ENCODE peak calls at places on chromosome 11, in eight cellular contexts. C is Peyer's patch, B is A549, Q is NB4, P is stomach, F is adrenal gland, H is uterus, O is IMR-90. G is an unnamed sample.

GRCh38 chr11:101584651-101585050 is 844 bp upstream of the TRPC6 start:
- DNase-seq in C (no peak), B (no peak), Q (no peak), P (no peak), F (no peak), H (no peak), O (no peak), G (no peak)

GRCh38 chr11:57306941-57307598 is 17.7 kb downstream of the TNKS1BP1 start:
- DNase-seq in C (no peak), B (no peak), Q (no peak), P (no peak), F (no peak), H (no peak), O (no peak), G (no peak)

GRCh38 chr11:30984442-30984816 is 385.1 kb downstream of the DCDC1 start:
- DNase-seq in C (no peak), B (peak), Q (no peak), P (no peak), F (peak), H (no peak), O (peak), G (no peak)

GRCh38 chr11:30876656-30877371 is 290.7 kb upstream of the MPPED2 start:
- DNase-seq in C (no peak), B (no peak), Q (no peak), P (no peak), F (no peak), H (no peak), O (no peak), G (no peak)

GRCh38 chr11:61542024-61542461 is 33.5 kb downstream of the LRRC10B start:
- DNase-seq in C (no peak), B (no peak), Q (no peak), P (no peak), F (no peak), H (no peak), O (no peak), G (no peak)

GRCh38 chr11:62394825-62395538 is 23.9 kb upstream of the SCGB1A1 start:
- DNase-seq in C (peak), B (peak), Q (peak), P (peak), F (peak), H (peak), O (peak), G (peak)

GRCh38 chr11:115357066-115357465 is 147.1 kb downstream of the CADM1 start:
- DNase-seq in C (no peak), B (no peak), Q (no peak), P (no peak), F (no peak), H (no peak), O (no peak), G (no peak)

GRCh38 chr11:60951909-60952741 is at the start of gene SLC15A3:
- DNase-seq in C (peak), B (no peak), Q (peak), P (peak), F (peak), H (peak), O (peak), G (peak)

GRCh38 chr11:11461473-11461872 is 108.4 kb upstream of the CSNK2A3 start:
- DNase-seq in C (no peak), B (no peak), Q (no peak), P (no peak), F (no peak), H (no peak), O (no peak), G (no peak)

GRCh38 chr11:119441898-119442243 is 18.9 kb upstream of the THY1 start:
- DNase-seq in C (no peak), B (no peak), Q (no peak), P (no peak), F (no peak), H (no peak), O (no peak), G (no peak)
- TF ChIP-seq POLR2A in C (no peak), B (no peak), Q (no peak), P (no peak), F (no peak), H (no peak), O (no peak), G (no peak)

DNA sequence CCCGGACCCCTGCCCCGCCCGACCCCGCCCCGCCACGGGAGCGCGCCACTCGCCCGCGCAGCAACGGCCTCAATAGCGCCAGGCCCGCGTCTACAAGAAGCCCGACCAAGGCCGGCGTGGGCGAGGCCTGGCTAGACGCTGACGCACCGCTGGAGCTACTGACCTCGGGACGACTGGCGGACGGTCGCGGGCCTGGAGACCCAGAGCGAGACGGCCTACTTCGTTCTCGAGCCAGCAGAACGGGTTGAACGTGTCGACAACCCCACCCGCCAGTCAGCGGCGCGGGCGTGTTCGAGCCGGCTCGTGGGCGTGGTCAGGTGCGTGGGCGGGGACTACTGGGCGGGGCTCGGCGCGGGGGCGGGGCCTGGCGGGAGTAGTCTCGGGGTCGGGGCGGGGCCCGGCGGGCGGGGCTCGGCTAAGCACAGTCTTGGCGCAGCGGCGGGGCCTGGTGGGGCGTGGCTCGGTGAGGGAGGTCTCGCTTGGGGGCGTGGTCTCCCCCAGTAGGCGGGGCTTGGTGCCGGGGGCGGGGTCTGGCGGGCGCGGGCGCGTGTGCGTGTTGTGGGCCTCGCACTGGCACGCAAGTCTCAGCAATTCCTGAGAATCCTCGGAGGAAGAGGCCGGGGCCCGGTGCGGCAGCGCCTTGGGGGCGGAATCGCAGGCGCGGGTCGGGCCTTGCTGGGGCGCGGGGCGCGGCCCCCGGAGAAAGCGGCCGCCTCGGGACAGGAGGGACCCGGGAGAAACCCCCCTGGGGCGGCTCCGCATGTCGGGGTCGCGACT is at the start of gene RNH1:
- DNase-seq in C (peak), B (peak), Q (peak), P (peak), F (peak), H (peak), O (peak), G (peak)
- TF ChIP-seq POLR2A in C (peak), B (peak), Q (peak), P (no peak), F (no peak), H (no peak), O (peak), G (no peak)

GRCh38 chr11:46216765-46217089 is 60.7 kb upstream of the CREB3L1 start:
- DNase-seq in C (no peak), B (no peak), Q (no peak), P (no peak), F (no peak), H (no peak), O (no peak), G (no peak)

GRCh38 chr11:46215208-46215931 is 62.1 kb upstream of the CREB3L1 start:
- DNase-seq in C (no peak), B (no peak), Q (no peak), P (no peak), F (no peak), H (no peak), O (no peak), G (no peak)

GRCh38 chr11:46212720-46213119 is 64.7 kb upstream of the CREB3L1 start:
- DNase-seq in C (no peak), B (no peak), Q (peak), P (no peak), F (no peak), H (no peak), O (no peak), G (no peak)

GRCh38 chr11:46220313-46220712 is 57.1 kb upstream of the CREB3L1 start:
- DNase-seq in C (no peak), B (no peak), Q (no peak), P (no peak), F (no peak), H (no peak), O (no peak), G (no peak)

DNA sequence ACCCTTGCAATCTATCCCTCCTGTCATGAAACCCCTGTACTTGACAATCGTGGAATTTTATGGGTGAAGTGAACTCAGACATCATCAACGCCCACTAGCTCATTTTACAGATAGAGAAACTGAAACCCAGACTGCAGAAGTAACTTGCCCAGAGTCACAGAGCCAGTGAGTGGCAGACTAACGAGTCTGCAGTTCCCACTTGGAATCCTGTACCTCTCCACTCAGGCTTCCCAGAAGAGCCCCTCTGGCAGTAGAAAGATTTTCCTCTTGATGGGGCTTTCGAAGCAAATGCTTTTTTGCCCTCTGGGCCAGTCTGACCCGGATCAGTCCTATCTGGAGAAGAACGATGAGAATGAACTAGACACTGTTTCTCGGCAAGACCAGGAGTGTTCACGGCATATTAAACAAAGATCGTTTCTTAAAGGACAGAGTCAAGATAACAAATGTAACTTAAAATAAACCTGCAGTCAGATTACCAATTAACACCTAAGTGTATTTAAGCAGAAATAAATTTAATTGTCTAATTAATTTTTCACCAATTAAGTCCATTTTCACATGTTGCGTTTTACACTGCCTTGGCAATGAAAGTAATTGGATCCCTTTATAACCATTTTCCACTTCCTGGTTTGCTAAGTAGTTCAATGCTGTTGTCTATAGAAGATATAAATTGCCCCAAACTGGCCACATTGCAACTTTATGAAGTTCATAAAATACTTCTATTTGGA is 61.3 kb upstream of the CREB3L1 start:
- DNase-seq in C (no peak), B (no peak), Q (no peak), P (peak), F (no peak), H (no peak), O (peak), G (no peak)
- TF ChIP-seq POLR2A in C (no peak), B (no peak), Q (no peak), P (no peak), F (no peak), H (no peak), O (no peak), G (no peak)

GRCh38 chr11:111870887-111871692 is at the start of gene ALG9:
- DNase-seq in C (peak), B (peak), Q (peak), P (peak), F (peak), H (peak), O (peak), G (peak)
- TF ChIP-seq POLR2A in C (no peak), B (peak), Q (peak), P (no peak), F (no peak), H (no peak), O (peak), G (no peak)

DNA sequence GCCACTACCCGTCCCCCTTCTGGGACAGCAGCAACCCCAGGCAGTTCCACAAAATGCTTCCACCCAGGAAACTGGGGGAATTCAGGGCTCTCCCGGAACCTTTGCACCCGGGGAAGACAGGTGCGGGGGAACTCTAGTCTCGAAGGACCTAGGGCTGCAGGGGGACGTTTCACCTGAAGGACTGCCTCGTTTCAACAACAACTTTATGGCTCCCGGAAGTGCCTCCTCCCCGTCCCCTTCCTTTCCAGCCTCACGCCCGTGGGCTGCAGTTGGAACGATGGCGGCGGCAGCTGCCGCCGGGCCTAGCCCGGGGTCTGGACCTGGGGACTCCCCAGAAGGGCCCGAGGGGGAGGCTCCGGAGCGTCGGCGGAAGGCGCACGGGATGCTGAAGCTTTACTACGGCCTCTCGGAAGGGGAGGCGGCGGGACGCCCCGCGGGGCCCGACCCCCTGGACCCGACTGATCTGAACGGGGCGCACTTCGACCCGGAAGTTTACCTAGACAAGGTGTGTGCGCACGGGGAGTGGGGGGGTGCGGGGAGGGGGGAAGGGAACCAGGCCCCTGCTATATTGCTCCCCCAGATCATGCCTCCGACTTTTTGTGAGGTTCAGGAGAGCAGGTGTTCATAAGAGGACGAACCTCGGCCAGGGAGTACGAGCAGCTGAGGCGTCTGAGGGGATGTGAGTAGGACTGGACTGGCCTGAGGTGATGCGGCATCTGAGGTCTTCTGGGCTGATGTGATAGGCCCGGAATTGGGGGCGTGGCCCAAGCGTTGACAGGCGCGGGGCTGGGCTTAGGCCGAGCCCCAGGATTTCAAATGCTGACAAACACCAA is at the start of gene VPS51:
- DNase-seq in C (peak), B (peak), Q (peak), P (peak), F (peak), H (peak), O (peak), G (peak)
- TF ChIP-seq POLR2A in C (peak), B (peak), Q (peak), P (no peak), F (peak), H (peak), O (peak), G (no peak)

GRCh38 chr11:68839054-68839865 is 2.5 kb downstream of the CPT1A start:
- DNase-seq in C (peak), B (peak), Q (peak), P (peak), F (peak), H (peak), O (peak), G (peak)
- TF ChIP-seq POLR2A in C (peak), B (no peak), Q (peak), P (no peak), F (peak), H (peak), O (no peak), G (no peak)